ENCODE peak calls at places on chromosomes 13 and 19, in five cellular contexts. One of them, this sample, is unnamed.

GRCh38 chr19:39474139-39474620 is 6.5 kb upstream of the TIMM50 start:
- DNase-seq in transverse colon: peak; percentile 50
- DNase-seq in CD8-positive, alpha-beta T cell: peak; percentile 80
- DNase-seq in A549: peak; percentile 89
- DNase-seq in psoas muscle: peak; percentile 62
- DNase-seq in this sample: no peak

GRCh38 chr13:68027311-68027710 is 797.2 kb upstream of the PCDH9 start:
- DNase-seq in transverse colon: no peak
- DNase-seq in psoas muscle: no peak
- DNase-seq in CD8-positive, alpha-beta T cell: no peak
- DNase-seq in A549: no peak
- DNase-seq in this sample: no peak

GRCh38 chr13:64688893-64689677 is 2541.1 kb downstream of the PCDH9 start:
- DNase-seq in psoas muscle: no peak
- DNase-seq in CD8-positive, alpha-beta T cell: no peak
- DNase-seq in A549: no peak
- DNase-seq in transverse colon: no peak
- DNase-seq in this sample: no peak

GRCh38 chr13:113445791-113446487 is 7.3 kb downstream of the ADPRHL1 start:
- DNase-seq in psoas muscle: no peak
- DNase-seq in CD8-positive, alpha-beta T cell: no peak
- DNase-seq in transverse colon: no peak
- DNase-seq in A549: no peak
- DNase-seq in this sample: no peak

GRCh38 chr19:29413435-29413834 is 112.4 kb upstream of the VSTM2B start:
- DNase-seq in transverse colon: no peak
- DNase-seq in CD8-positive, alpha-beta T cell: no peak
- DNase-seq in psoas muscle: no peak
- DNase-seq in A549: no peak
- DNase-seq in this sample: no peak

GRCh38 chr19:33493401-33494275 is 28.0 kb downstream of the PEPD start:
- DNase-seq in transverse colon: no peak
- DNase-seq in psoas muscle: no peak
- DNase-seq in A549: no peak
- DNase-seq in CD8-positive, alpha-beta T cell: no peak
- DNase-seq in this sample: no peak

GRCh38 chr19:48686103-48686502 is 9.7 kb upstream of the FUT2 start:
- DNase-seq in psoas muscle: no peak
- DNase-seq in A549: no peak
- DNase-seq in CD8-positive, alpha-beta T cell: no peak
- DNase-seq in transverse colon: no peak
- DNase-seq in this sample: no peak

GRCh38 chr13:18998389-18998788 is 183.2 kb downstream of the TUBA3C start:
- DNase-seq in transverse colon: no peak
- DNase-seq in CD8-positive, alpha-beta T cell: no peak
- DNase-seq in A549: no peak
- DNase-seq in psoas muscle: no peak
- DNase-seq in this sample: no peak

GRCh38 chr13:52162279-52163101 is 3.1 kb upstream of the NEK3 start:
- DNase-seq in psoas muscle: no peak
- DNase-seq in transverse colon: no peak
- DNase-seq in CD8-positive, alpha-beta T cell: no peak
- DNase-seq in A549: no peak
- DNase-seq in this sample: no peak

GRCh38 chr19:30674656-30675055 is 302.5 kb downstream of the ZNF536 start:
- DNase-seq in A549: no peak
- DNase-seq in psoas muscle: no peak
- DNase-seq in CD8-positive, alpha-beta T cell: no peak
- DNase-seq in transverse colon: no peak
- DNase-seq in this sample: no peak

GRCh38 chr13:48727252-48728011 is 73.7 kb downstream of the CYSLTR2 start:
- DNase-seq in psoas muscle: no peak
- DNase-seq in transverse colon: no peak
- DNase-seq in A549: no peak
- DNase-seq in CD8-positive, alpha-beta T cell: no peak
- DNase-seq in this sample: no peak

GRCh38 chr19:19053508-19054314 is 10.1 kb upstream of the SLC25A42 start:
- DNase-seq in transverse colon: peak; percentile 77
- DNase-seq in A549: peak; percentile 40
- DNase-seq in CD8-positive, alpha-beta T cell: peak; percentile 71
- DNase-seq in psoas muscle: peak; percentile 78
- DNase-seq in this sample: no peak

GRCh38 chr19:12052571-12053169 is at the start of gene ZNF878:
- DNase-seq in A549: no peak
- DNase-seq in CD8-positive, alpha-beta T cell: peak; percentile 37
- DNase-seq in transverse colon: peak; percentile 93
- DNase-seq in psoas muscle: peak; percentile 85
- DNase-seq in this sample: peak; percentile 47
- TF ChIP-seq CTCF in A549: no peak
- TF ChIP-seq CTCF in CD8-positive, alpha-beta T cell: no peak
- TF ChIP-seq CTCF in transverse colon: no peak
- TF ChIP-seq CTCF in psoas muscle: no peak
- TF ChIP-seq CTCF in this sample: peak; percentile 4

GRCh38 chr13:97067342-97067895 is 73.1 kb upstream of the OXGR1 start:
- DNase-seq in transverse colon: no peak
- DNase-seq in A549: no peak
- DNase-seq in CD8-positive, alpha-beta T cell: no peak
- DNase-seq in psoas muscle: no peak
- DNase-seq in this sample: no peak
- TF ChIP-seq CTCF in transverse colon: no peak
- TF ChIP-seq CTCF in A549: no peak
- TF ChIP-seq CTCF in CD8-positive, alpha-beta T cell: no peak
- TF ChIP-seq CTCF in psoas muscle: no peak
- TF ChIP-seq CTCF in this sample: no peak

GRCh38 chr19:2337329-2337707 is 8.8 kb downstream of the SPPL2B start:
- DNase-seq in transverse colon: no peak
- DNase-seq in CD8-positive, alpha-beta T cell: no peak
- DNase-seq in psoas muscle: peak; percentile 44
- DNase-seq in A549: no peak
- DNase-seq in this sample: no peak
- TF ChIP-seq CTCF in transverse colon: no peak
- TF ChIP-seq CTCF in CD8-positive, alpha-beta T cell: no peak
- TF ChIP-seq CTCF in psoas muscle: peak; percentile 27
- TF ChIP-seq CTCF in A549: no peak
- TF ChIP-seq CTCF in this sample: no peak

GRCh38 chr13:43787998-43788397 is 1.2 kb upstream of the ENOX1 start:
- DNase-seq in transverse colon: no peak
- DNase-seq in psoas muscle: no peak
- DNase-seq in CD8-positive, alpha-beta T cell: no peak
- DNase-seq in A549: peak; percentile 36
- DNase-seq in this sample: no peak
- TF ChIP-seq CTCF in transverse colon: no peak
- TF ChIP-seq CTCF in psoas muscle: no peak
- TF ChIP-seq CTCF in CD8-positive, alpha-beta T cell: no peak
- TF ChIP-seq CTCF in A549: peak; percentile 33
- TF ChIP-seq CTCF in this sample: no peak

DNA sequence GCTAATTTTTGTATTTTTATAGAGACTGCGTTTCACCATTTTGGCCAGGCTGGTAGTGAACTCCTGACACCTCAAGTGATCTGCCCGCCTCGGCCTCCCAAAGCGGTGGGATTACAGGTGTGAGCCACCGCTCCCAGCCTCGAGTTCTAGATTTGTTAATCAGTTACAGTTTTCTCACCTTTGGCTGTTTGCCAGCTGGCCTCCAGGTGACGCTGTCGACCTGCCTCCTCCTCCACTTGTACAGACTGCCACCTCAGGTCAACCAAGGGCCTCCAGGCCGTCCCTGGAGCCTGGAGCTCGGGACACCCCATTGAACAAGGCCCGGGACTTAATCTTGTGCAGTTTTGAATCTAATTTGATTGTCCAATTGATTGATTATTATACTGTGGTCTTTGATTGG is 45.5 kb downstream of the IER2 start:
- DNase-seq in CD8-positive, alpha-beta T cell: peak; percentile 52
- DNase-seq in transverse colon: peak; percentile 85
- DNase-seq in psoas muscle: no peak
- DNase-seq in A549: no peak
- DNase-seq in this sample: no peak
- TF ChIP-seq CTCF in CD8-positive, alpha-beta T cell: peak; percentile 57
- TF ChIP-seq CTCF in transverse colon: no peak
- TF ChIP-seq CTCF in psoas muscle: no peak
- TF ChIP-seq CTCF in A549: no peak
- TF ChIP-seq CTCF in this sample: no peak

DNA sequence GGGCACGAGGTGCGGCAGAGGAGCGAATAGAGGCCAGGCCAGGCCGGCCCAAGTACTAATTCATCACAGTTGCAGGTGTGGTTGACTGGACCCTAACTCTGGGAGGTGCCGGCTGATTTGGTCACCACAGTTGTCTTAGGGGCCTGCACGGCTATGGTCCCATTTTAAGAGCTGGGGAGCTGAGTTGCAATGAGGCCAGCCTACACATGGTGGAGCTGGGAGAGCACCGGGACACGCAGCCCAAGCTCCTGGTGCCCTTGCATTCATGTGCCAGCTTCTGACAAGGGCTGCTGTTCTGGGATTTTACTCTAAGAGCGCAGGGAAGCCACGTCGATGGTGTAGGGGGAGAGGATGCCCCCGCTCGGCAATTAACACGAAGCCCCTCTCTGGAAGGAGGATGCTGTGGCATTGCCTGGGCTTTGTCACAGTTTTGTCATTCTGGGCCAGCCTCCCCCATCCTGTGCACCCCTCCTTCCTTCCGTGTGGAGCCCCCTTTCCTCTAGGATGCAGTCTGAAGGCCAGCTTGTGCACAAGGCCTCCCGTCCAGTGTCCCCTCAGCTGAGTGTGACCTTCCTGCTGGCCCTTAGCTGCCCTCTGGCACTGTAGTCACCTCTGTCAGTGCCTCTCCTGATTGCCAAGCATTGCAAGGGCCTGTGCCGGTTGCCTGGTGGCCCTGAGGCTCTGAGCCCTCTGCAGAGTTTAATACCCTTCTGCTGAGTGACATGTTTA is 109.4 kb upstream of the C1QTNF9B start:
- DNase-seq in CD8-positive, alpha-beta T cell: no peak
- DNase-seq in psoas muscle: no peak
- DNase-seq in A549: no peak
- DNase-seq in transverse colon: no peak
- DNase-seq in this sample: no peak
- TF ChIP-seq CTCF in CD8-positive, alpha-beta T cell: no peak
- TF ChIP-seq CTCF in psoas muscle: no peak
- TF ChIP-seq CTCF in A549: no peak
- TF ChIP-seq CTCF in transverse colon: no peak
- TF ChIP-seq CTCF in this sample: no peak

GRCh38 chr19:10565028-10565566 is 713 bp downstream of the KRI1 start:
- DNase-seq in CD8-positive, alpha-beta T cell: peak; percentile 56
- DNase-seq in transverse colon: peak; percentile 55
- DNase-seq in psoas muscle: peak; percentile 52
- DNase-seq in A549: peak; percentile 67
- DNase-seq in this sample: no peak
- TF ChIP-seq CTCF in CD8-positive, alpha-beta T cell: no peak
- TF ChIP-seq CTCF in transverse colon: peak; percentile 15
- TF ChIP-seq CTCF in psoas muscle: no peak
- TF ChIP-seq CTCF in A549: no peak
- TF ChIP-seq CTCF in this sample: peak; percentile 35